ENCODE peak calls at places on chromosomes 4 and X, in four cellular contexts. One of them, this sample, is unnamed.
A peak's percentile ranks its signal among the peaks of the same experiment; 100 is the strongest.

GRCh38 chrX:69014200-69014599 is 151.1 kb downstream of the PJA1 start:
- DNase-seq in SK-N-SH: no peak
- DNase-seq in spleen: no peak
- DNase-seq in uterus: no peak
- DNase-seq in this sample: peak; percentile 26

GRCh38 chrX:143634701-143635442 is 1.0 kb downstream of the SLITRK4 start:
- DNase-seq in SK-N-SH: no peak
- DNase-seq in spleen: no peak
- DNase-seq in uterus: no peak
- DNase-seq in this sample: no peak

GRCh38 chr4:8362483-8362882 is 78.0 kb downstream of the ACOX3 start:
- DNase-seq in SK-N-SH: no peak
- DNase-seq in spleen: no peak
- DNase-seq in uterus: no peak
- DNase-seq in this sample: no peak

GRCh38 chrX:25277574-25277973 is 261.8 kb upstream of the ARX start:
- DNase-seq in SK-N-SH: no peak
- DNase-seq in spleen: no peak
- DNase-seq in uterus: no peak
- DNase-seq in this sample: no peak

GRCh38 chr4:86302242-86302641 is 57.6 kb downstream of the MAPK10 start:
- DNase-seq in SK-N-SH: peak; percentile 36
- DNase-seq in spleen: no peak
- DNase-seq in uterus: peak; percentile 71
- DNase-seq in this sample: no peak

GRCh38 chrX:31590581-31591113 is 518.8 kb upstream of the FTHL17 start:
- DNase-seq in SK-N-SH: no peak
- DNase-seq in spleen: no peak
- DNase-seq in uterus: no peak
- DNase-seq in this sample: no peak

GRCh38 chrX:13064599-13065143 is 20.3 kb upstream of the FAM9C start:
- DNase-seq in SK-N-SH: no peak
- DNase-seq in spleen: no peak
- DNase-seq in uterus: no peak
- DNase-seq in this sample: no peak

GRCh38 chr4:98746530-98746929 is 88.1 kb upstream of the TSPAN5 start:
- DNase-seq in SK-N-SH: no peak
- DNase-seq in spleen: no peak
- DNase-seq in uterus: no peak
- DNase-seq in this sample: no peak

GRCh38 chrX:58025979-58026378 is 115.7 kb upstream of the ZXDA start:
- DNase-seq in SK-N-SH: peak; percentile 20
- DNase-seq in spleen: no peak
- DNase-seq in uterus: no peak
- DNase-seq in this sample: no peak

GRCh38 chrX:155053656-155054055 is 17.3 kb downstream of the CMC4 start:
- DNase-seq in SK-N-SH: no peak
- DNase-seq in spleen: no peak
- DNase-seq in uterus: no peak
- DNase-seq in this sample: no peak

GRCh38 chr4:140302151-140302859 is 71.1 kb upstream of the SCOC start:
- DNase-seq in SK-N-SH: no peak
- DNase-seq in spleen: no peak
- DNase-seq in uterus: no peak
- DNase-seq in this sample: no peak

GRCh38 chrX:19682712-19683331 is 167.5 kb upstream of the MAP3K15 start:
- DNase-seq in SK-N-SH: peak; percentile 55
- DNase-seq in spleen: peak; percentile 85
- DNase-seq in uterus: peak; percentile 65
- DNase-seq in this sample: no peak

GRCh38 chr4:150974750-150975149 is 40.3 kb downstream of the LRBA start:
- DNase-seq in SK-N-SH: no peak
- DNase-seq in spleen: no peak
- DNase-seq in uterus: no peak
- DNase-seq in this sample: no peak

GRCh38 chr4:88706574-88706973 is 8.9 kb upstream of the NAP1L5 start:
- DNase-seq in SK-N-SH: peak; percentile 57
- DNase-seq in spleen: no peak
- DNase-seq in uterus: peak; percentile 32
- DNase-seq in this sample: no peak

GRCh38 chrX:40368611-40369061 is 212.1 kb upstream of the ATP6AP2 start:
- DNase-seq in SK-N-SH: no peak
- DNase-seq in spleen: no peak
- DNase-seq in uterus: no peak
- DNase-seq in this sample: no peak

GRCh38 chrX:10079155-10079711 is 77.5 kb upstream of the CLCN4 start:
- DNase-seq in SK-N-SH: no peak
- DNase-seq in spleen: no peak
- DNase-seq in uterus: no peak
- DNase-seq in this sample: no peak

GRCh38 chr4:82509029-82509428 is 52.8 kb downstream of the TMEM150C start:
- DNase-seq in SK-N-SH: no peak
- DNase-seq in spleen: no peak
- DNase-seq in uterus: no peak
- DNase-seq in this sample: no peak

GRCh38 chr4:72468904-72469502 is 100.0 kb downstream of the ADAMTS3 start:
- DNase-seq in SK-N-SH: no peak
- DNase-seq in spleen: no peak
- DNase-seq in uterus: no peak
- DNase-seq in this sample: no peak

GRCh38 chrX:52420824-52421443 is 52.1 kb downstream of the XAGE2 start:
- DNase-seq in SK-N-SH: no peak
- DNase-seq in spleen: no peak
- DNase-seq in uterus: no peak
- DNase-seq in this sample: no peak

GRCh38 chr4:173073939-173074500 is 94.6 kb upstream of the GALNT7 start:
- DNase-seq in SK-N-SH: no peak
- DNase-seq in spleen: no peak
- DNase-seq in uterus: no peak
- DNase-seq in this sample: no peak

GRCh38 chrX:920234-920799 is 289.7 kb downstream of the SHOX start:
- DNase-seq in SK-N-SH: no peak
- DNase-seq in spleen: peak; percentile 44
- DNase-seq in uterus: no peak
- DNase-seq in this sample: no peak

GRCh38 chrX:6021316-6022091 is 207.2 kb downstream of the NLGN4X start:
- DNase-seq in SK-N-SH: peak; percentile 29
- DNase-seq in spleen: no peak
- DNase-seq in uterus: no peak
- DNase-seq in this sample: no peak

GRCh38 chrX:39275500-39276068 is 474.3 kb downstream of the MID1IP1 start:
- DNase-seq in SK-N-SH: no peak
- DNase-seq in spleen: no peak
- DNase-seq in uterus: no peak
- DNase-seq in this sample: no peak

GRCh38 chr4:109077486-109077885 is 225.0 kb downstream of the COL25A1 start:
- DNase-seq in SK-N-SH: no peak
- DNase-seq in spleen: no peak
- DNase-seq in uterus: no peak
- DNase-seq in this sample: peak; percentile 13

DNA sequence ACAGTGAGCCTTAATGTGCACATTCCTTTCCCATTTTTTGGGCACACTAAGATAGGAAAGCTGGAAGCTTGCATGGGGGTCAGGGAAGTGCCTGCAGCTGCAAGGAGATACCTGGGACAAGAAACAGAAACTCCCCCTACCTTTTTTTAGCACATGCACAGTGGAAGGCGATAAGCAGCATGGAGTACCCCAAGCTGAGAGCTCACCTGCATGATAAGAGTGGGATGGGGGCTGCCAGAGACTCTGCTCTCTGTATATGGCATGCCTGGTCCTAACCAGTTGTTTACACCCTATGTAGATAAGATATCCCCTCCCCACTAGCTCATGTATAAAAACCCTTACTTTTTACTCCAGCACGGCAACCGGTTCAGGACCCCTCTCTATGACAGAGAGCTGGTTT is 135.9 kb downstream of the TENT5D start:
- DNase-seq in SK-N-SH: no peak
- DNase-seq in spleen: no peak
- DNase-seq in uterus: no peak
- DNase-seq in this sample: no peak
- H3K27ac ChIP-seq in SK-N-SH: no peak overlapping the region
- H3K27ac ChIP-seq in spleen: no peak overlapping the region
- H3K27ac ChIP-seq in uterus: no peak overlapping the region
- H3K27ac ChIP-seq in this sample: no peak overlapping the region

DNA sequence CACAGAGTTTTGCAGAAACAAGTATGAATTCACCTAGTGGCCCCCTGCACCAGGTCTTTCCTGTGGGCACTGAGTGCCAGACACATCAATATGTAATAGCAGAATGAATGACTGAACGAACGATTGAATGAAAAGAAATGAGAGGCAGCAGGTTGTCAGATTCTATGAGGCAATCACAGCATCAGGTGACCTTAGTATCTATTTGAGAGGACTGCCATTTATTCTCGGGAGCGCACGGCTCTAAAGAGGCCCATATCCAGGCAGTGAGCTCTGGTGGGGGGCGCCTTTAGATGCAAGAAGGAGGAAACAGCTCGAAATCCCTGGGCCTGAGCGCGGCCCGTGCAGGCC is 529 bp upstream of the SLC25A4 start:
- DNase-seq in SK-N-SH: no peak
- DNase-seq in spleen: no peak
- DNase-seq in uterus: no peak
- DNase-seq in this sample: no peak
- H3K4me1 ChIP-seq in SK-N-SH: no peaks in the 10 kb centered on the region
- H3K4me1 ChIP-seq in spleen: peaks cover 21% of the 10 kb centered on the region
- H3K4me1 ChIP-seq in uterus: no peaks in the 10 kb centered on the region
- H3K4me1 ChIP-seq in this sample: peaks cover 5% of the 10 kb centered on the region

DNA sequence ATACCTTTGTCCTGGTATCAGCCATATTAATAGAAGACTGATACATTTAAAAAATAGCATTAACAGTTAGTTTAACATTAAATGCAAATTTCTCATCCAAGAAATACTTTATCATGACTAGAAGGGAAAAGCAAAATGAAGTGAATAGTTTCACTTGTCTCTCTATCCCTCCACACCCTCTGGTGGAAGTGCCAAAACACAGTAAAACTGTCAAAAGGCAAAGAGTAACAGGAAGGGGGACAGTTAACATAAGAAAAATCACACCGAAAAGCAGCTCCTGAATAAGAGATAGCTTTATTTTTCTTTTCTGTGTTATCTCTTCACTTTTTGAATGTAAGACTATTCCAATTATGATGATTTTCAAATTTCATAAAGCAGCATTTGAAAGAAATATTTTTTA is 187.2 kb downstream of the FBXW7 start:
- DNase-seq in SK-N-SH: peak; percentile 10
- DNase-seq in spleen: no peak
- DNase-seq in uterus: no peak
- DNase-seq in this sample: no peak
- TF ChIP-seq CTCF in SK-N-SH: peak; percentile 35
- TF ChIP-seq CTCF in spleen: peak; percentile 40
- TF ChIP-seq CTCF in uterus: no peak
- TF ChIP-seq CTCF in this sample: peak; percentile 78

GRCh38 chrX:2325076-2325784 is 175.5 kb downstream of the DHRSX start:
- DNase-seq in SK-N-SH: peak; percentile 49
- DNase-seq in spleen: peak; percentile 92
- DNase-seq in uterus: peak; percentile 84
- DNase-seq in this sample: no peak

GRCh38 chrX:2330910-2331309 is 169.9 kb downstream of the DHRSX start:
- DNase-seq in SK-N-SH: no peak
- DNase-seq in spleen: no peak
- DNase-seq in uterus: no peak
- DNase-seq in this sample: no peak

GRCh38 chrX:2324116-2324515 is 176.7 kb downstream of the DHRSX start:
- DNase-seq in SK-N-SH: no peak
- DNase-seq in spleen: no peak
- DNase-seq in uterus: no peak
- DNase-seq in this sample: no peak

GRCh38 chrX:2330487-2330886 is 170.3 kb downstream of the DHRSX start:
- DNase-seq in SK-N-SH: no peak
- DNase-seq in spleen: no peak
- DNase-seq in uterus: no peak
- DNase-seq in this sample: no peak

GRCh38 chrX:2327423-2327822 is 173.4 kb downstream of the DHRSX start:
- DNase-seq in SK-N-SH: no peak
- DNase-seq in spleen: no peak
- DNase-seq in uterus: no peak
- DNase-seq in this sample: no peak
- H3K27ac ChIP-seq in SK-N-SH: no peak overlapping the region
- H3K27ac ChIP-seq in spleen: no peak overlapping the region
- H3K27ac ChIP-seq in uterus: no peak overlapping the region
- H3K27ac ChIP-seq in this sample: no peak overlapping the region

This sample was measured in foreskin keratinocyte.